ENCODE peak calls at places on chromosomes 11 and 22, in seven cellular contexts. F is activated CD4-positive, alpha-beta T cell treated with anti-CD3 and anti-CD28 coated beads for 48 hours; H is GM12892; L is endodermal cell; I is T-helper 2 cell; N is body of pancreas; Z is activated effector memory CD4-positive, alpha-beta T cell treated with Interleukin-2 at 50 U/mL for 16 hours. Y is an unnamed sample.

GRCh38 chr11:35491231-35491871 is 34.1 kb downstream of the PAMR1 start:
- DNase-seq in F (no peak), H (no peak), L (no peak), I (no peak), N (no peak), Z (no peak), Y (no peak)

GRCh38 chr22:27475548-27475897 is 326.0 kb downstream of the MN1 start:
- DNase-seq in F (no peak), H (no peak), L (peak), I (no peak), N (no peak), Z (no peak), Y (no peak)

GRCh38 chr11:72813740-72814138 is 472 bp upstream of the ATG16L2 start:
- DNase-seq in F (peak), H (peak), L (no peak), I (peak), N (peak), Z (no peak), Y (no peak)

GRCh38 chr11:68014157-68014965 is 4.2 kb downstream of the ALDH3B1 start:
- DNase-seq in F (no peak), H (no peak), L (no peak), I (no peak), N (peak), Z (no peak), Y (no peak)

GRCh38 chr11:90179923-90180322 is 42.9 kb downstream of the CHORDC1 start:
- DNase-seq in F (no peak), H (no peak), L (no peak), I (no peak), N (no peak), Z (no peak), Y (no peak)

GRCh38 chr11:1017269-1018005 is 19.1 kb downstream of the MUC6 start:
- DNase-seq in F (no peak), H (no peak), L (no peak), I (no peak), N (no peak), Z (no peak), Y (no peak)

GRCh38 chr11:46697303-46697702 is 3.1 kb downstream of the ARHGAP1 start:
- DNase-seq in F (no peak), H (no peak), L (no peak), I (no peak), N (peak), Z (no peak), Y (no peak)

GRCh38 chr22:36379593-36380361 is 8.0 kb downstream of the MYH9 start:
- DNase-seq in F (no peak), H (no peak), L (peak), I (peak), N (no peak), Z (peak), Y (peak)

GRCh38 chr11:128924109-128924508 is 18.6 kb downstream of the TP53AIP1 start:
- DNase-seq in F (no peak), H (no peak), L (no peak), I (no peak), N (no peak), Z (no peak), Y (no peak)

GRCh38 chr11:9943346-9944110 is 279.7 kb downstream of the SWAP70 start:
- DNase-seq in F (no peak), H (no peak), L (no peak), I (no peak), N (no peak), Z (no peak), Y (no peak)

GRCh38 chr11:94342250-94342649 is 37.9 kb downstream of the IZUMO1R start:
- DNase-seq in F (no peak), H (no peak), L (no peak), I (no peak), N (no peak), Z (no peak), Y (no peak)

GRCh38 chr11:107563702-107564101 is 1.8 kb downstream of the ALKBH8 start:
- DNase-seq in F (peak), H (no peak), L (peak), I (peak), N (peak), Z (no peak), Y (no peak)

GRCh38 chr11:120808616-120809050 is 215.3 kb upstream of the TBCEL start:
- DNase-seq in F (no peak), H (no peak), L (no peak), I (no peak), N (no peak), Z (no peak), Y (no peak)

GRCh38 chr22:39254789-39255298 is 10.1 kb upstream of the PDGFB start:
- DNase-seq in F (peak), H (peak), L (peak), I (peak), N (no peak), Z (peak), Y (peak)

GRCh38 chr11:17457361-17458104 is 19.1 kb downstream of the ABCC8 start:
- DNase-seq in F (no peak), H (no peak), L (no peak), I (no peak), N (no peak), Z (no peak), Y (no peak)

GRCh38 chr11:62664405-62665074 is 470 bp downstream of the C11orf98 start:
- DNase-seq in F (peak), H (peak), L (peak), I (peak), N (peak), Z (no peak), Y (no peak)

GRCh38 chr11:112128483-112129121 is 35.3 kb downstream of the IL18 start:
- DNase-seq in F (no peak), H (no peak), L (no peak), I (no peak), N (peak), Z (no peak), Y (no peak)

GRCh38 chr11:26985941-26986340 is 8.0 kb upstream of the FIBIN start:
- DNase-seq in F (no peak), H (no peak), L (no peak), I (no peak), N (no peak), Z (no peak), Y (no peak)

GRCh38 chr11:650482-650881 is 13.4 kb downstream of the DRD4 start:
- DNase-seq in F (no peak), H (no peak), L (no peak), I (no peak), N (no peak), Z (no peak), Y (no peak)

GRCh38 chr11:2800655-2801531 is 84.7 kb downstream of the CDKN1C start:
- DNase-seq in F (peak), H (no peak), L (peak), I (no peak), N (peak), Z (no peak), Y (no peak)

GRCh38 chr11:58318532-58318931 is 40.3 kb downstream of the OR5B17 start:
- DNase-seq in F (no peak), H (no peak), L (no peak), I (no peak), N (no peak), Z (no peak), Y (no peak)

GRCh38 chr22:43996170-43996980 is 27.7 kb upstream of the PARVB start:
- DNase-seq in F (peak), H (peak), L (no peak), I (peak), N (peak), Z (peak), Y (peak)

GRCh38 chr22:17823964-17824363 is 49.7 kb upstream of the BID start:
- DNase-seq in F (no peak), H (no peak), L (no peak), I (no peak), N (no peak), Z (no peak), Y (no peak)

GRCh38 chr11:44286268-44286880 is 23.6 kb downstream of the ALX4 start:
- DNase-seq in F (peak), H (peak), L (peak), I (peak), N (peak), Z (peak), Y (peak)

GRCh38 chr22:38033522-38034277 is 23.5 kb upstream of the PICK1 start:
- DNase-seq in F (no peak), H (no peak), L (peak), I (no peak), N (no peak), Z (no peak), Y (no peak)

GRCh38 chr22:25822344-25822743 is 80.4 kb downstream of the MYO18B start:
- DNase-seq in F (no peak), H (no peak), L (no peak), I (no peak), N (no peak), Z (no peak), Y (no peak)

GRCh38 chr11:108522318-108522717 is 24.1 kb upstream of the POGLUT3 start:
- DNase-seq in F (no peak), H (no peak), L (no peak), I (no peak), N (no peak), Z (no peak), Y (no peak)

GRCh38 chr11:121067453-121067852 is 33.6 kb upstream of the TECTA start:
- DNase-seq in F (no peak), H (no peak), L (no peak), I (no peak), N (no peak), Z (no peak), Y (no peak)

GRCh38 chr11:94459576-94459975 is 34.1 kb downstream of the MRE11 start:
- DNase-seq in F (no peak), H (no peak), L (no peak), I (peak), N (no peak), Z (no peak), Y (no peak)

Y was measured in CD8-positive, alpha-beta memory T cell.